ENCODE peak calls at places on chromosomes 11 and 22, in eight cellular contexts. W, Y, D, T, H, F, O and X are unnamed samples.

GRCh38 chr11:133228406-133229330 is 303.6 kb downstream of the OPCML start:
- DNase-seq in T (no peak), Y (peak; percentile 79), F (no peak), W (no peak), H (no peak), O (peak; percentile 33), D (no peak), X (no peak)

GRCh38 chr11:122706261-122706660 is 50.7 kb downstream of the UBASH3B start:
- DNase-seq in T (no peak), Y (no peak), F (peak; percentile 60), W (no peak), H (peak; percentile 54), D (no peak), O (no peak), X (no peak)

GRCh38 chr11:73649206-73649605 is 2.8 kb downstream of the PLEKHB1 start:
- DNase-seq in Y (no peak), O (no peak), H (no peak), W (no peak), D (no peak), F (no peak), T (no peak), X (no peak)

GRCh38 chr11:86103808-86104207 is 34.9 kb upstream of the PICALM start:
- DNase-seq in W (no peak), H (peak; percentile 49), D (no peak), O (no peak), Y (no peak), T (no peak), F (no peak), X (no peak)

GRCh38 chr11:9895016-9895415 is 231.1 kb downstream of the SWAP70 start:
- DNase-seq in D (no peak), T (no peak), O (no peak), H (peak; percentile 11), Y (no peak), F (peak; percentile 61), W (no peak), X (no peak)

GRCh38 chr11:30422828-30423648 is 100.1 kb downstream of the ARL14EP start:
- DNase-seq in Y (no peak), D (no peak), H (no peak), F (no peak), W (no peak), O (peak; percentile 85), T (no peak), X (no peak)

GRCh38 chr11:75107187-75107586 is 10.5 kb upstream of the OR2AT4 start:
- DNase-seq in T (no peak), W (no peak), F (no peak), H (peak; percentile 12), O (no peak), D (no peak), Y (no peak), X (no peak)

GRCh38 chr11:93370260-93370659 is 39.7 kb downstream of the DEUP1 start:
- DNase-seq in Y (no peak), F (peak; percentile 62), O (no peak), H (no peak), T (no peak), D (no peak), W (no peak), X (no peak)

GRCh38 chr22:37133304-37134018 is 16.3 kb downstream of the IL2RB start:
- DNase-seq in H (no peak), T (no peak), W (no peak), F (no peak), Y (no peak), O (no peak), D (no peak), X (no peak)

GRCh38 chr11:43419460-43419859 is 60.7 kb downstream of the TTC17 start:
- DNase-seq in H (peak; percentile 61), F (peak; percentile 44), W (no peak), Y (peak; percentile 26), T (no peak), O (peak; percentile 17), D (no peak), X (peak; percentile 18)

GRCh38 chr11:57303280-57303989 is 21.3 kb downstream of the TNKS1BP1 start:
- DNase-seq in F (no peak), Y (peak; percentile 36), O (no peak), T (no peak), W (no peak), D (peak; percentile 11), H (no peak), X (no peak)

GRCh38 chr22:33014621-33015020 is 43.6 kb downstream of the SYN3 start:
- DNase-seq in Y (no peak), F (no peak), T (no peak), O (no peak), D (no peak), H (no peak), W (no peak), X (no peak)

GRCh38 chr11:34185926-34186841 is 80.8 kb downstream of the NAT10 start:
- DNase-seq in H (peak; percentile 24), Y (no peak), D (no peak), T (no peak), F (no peak), W (no peak), O (no peak), X (no peak)

GRCh38 chr11:74777877-74778276 is 29.2 kb downstream of the RNF169 start:
- DNase-seq in W (no peak), D (no peak), F (no peak), T (no peak), H (no peak), O (no peak), Y (no peak), X (no peak)

GRCh38 chr11:45739866-45740265 is 65.1 kb upstream of the SLC35C1 start:
- DNase-seq in Y (no peak), O (no peak), F (no peak), H (no peak), D (no peak), T (no peak), W (no peak), X (no peak)

GRCh38 chr11:44427432-44427831 is 117.5 kb upstream of the ALX4 start:
- DNase-seq in T (no peak), W (no peak), D (no peak), F (no peak), Y (no peak), O (no peak), H (no peak), X (peak; percentile 28)

GRCh38 chr11:134488913-134489312 is 76.9 kb upstream of the B3GAT1 start:
- DNase-seq in O (no peak), T (no peak), H (no peak), F (no peak), Y (no peak), D (no peak), W (no peak), X (no peak)
- TF ChIP-seq CTCF in O (no peak), T (no peak), H (no peak), F (no peak), Y (no peak), D (no peak), W (no peak), X (no peak)

GRCh38 chr22:23896523-23897186 is 2.5 kb downstream of the MIF start:
- DNase-seq in D (no peak), T (no peak), H (no peak), Y (no peak), O (no peak), F (no peak), W (no peak), X (no peak)

GRCh38 chr22:23893957-23894709 is at the start of gene MIF:
- DNase-seq in Y (peak; percentile 98), H (peak; percentile 97), W (peak; percentile 72), F (peak; percentile 88), O (peak; percentile 93), D (peak; percentile 98), T (peak; percentile 100), X (peak; percentile 99)

GRCh38 chr22:23894710-23895598 is 771 bp downstream of the MIF start:
- DNase-seq in H (peak; percentile 83), T (peak; percentile 57), O (peak; percentile 84), Y (peak; percentile 89), D (peak; percentile 79), F (peak; percentile 60), W (peak; percentile 21), X (peak; percentile 84)

GRCh38 chr22:23896166-23896522 is 2.0 kb downstream of the MIF start:
- DNase-seq in O (no peak), T (no peak), D (no peak), Y (no peak), F (no peak), W (no peak), H (no peak), X (no peak)

DNA sequence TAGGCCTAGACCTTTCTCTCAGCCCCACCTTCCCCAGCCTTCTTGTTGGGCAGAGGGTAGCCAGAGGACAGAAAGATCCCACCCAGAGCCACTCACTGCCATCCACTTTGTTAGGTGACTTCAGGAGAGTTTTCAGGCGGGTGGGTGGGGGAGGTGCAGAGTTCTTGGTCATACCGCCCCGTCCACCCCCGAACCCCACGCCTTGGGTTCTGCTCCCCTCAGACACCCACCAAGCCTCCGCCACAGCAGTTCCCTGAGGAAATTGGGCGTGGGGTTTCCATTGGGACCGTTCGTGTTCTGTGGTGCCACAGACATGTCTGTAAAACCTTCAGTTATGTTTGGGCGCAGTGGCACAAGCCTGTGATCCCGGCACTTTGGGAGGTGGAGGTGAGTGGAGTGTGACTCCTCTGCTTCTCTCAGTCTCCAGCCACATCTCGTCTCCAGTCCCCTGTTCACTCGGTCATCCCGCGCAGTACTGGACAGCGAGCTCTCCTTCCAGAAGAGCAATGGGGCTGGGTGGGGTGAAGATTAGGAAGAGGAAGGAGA is 1.5 kb downstream of the MIF start:
- DNase-seq in Y (no peak), W (no peak), D (no peak), H (no peak), F (no peak), T (no peak), O (no peak), X (no peak)
- TF ChIP-seq CTCF in Y (no peak), W (no peak), D (no peak), H (no peak), F (no peak), T (no peak), O (no peak), X (no peak)

GRCh38 chr11:65425105-65425970 is 2.7 kb downstream of the NEAT1 start:
- DNase-seq in W (no peak), T (no peak), D (peak; percentile 74), Y (no peak), O (no peak), F (peak; percentile 87), H (peak; percentile 85), X (no peak)
- TF ChIP-seq CTCF in W (peak; percentile 15), T (no peak), D (peak; percentile 37), Y (no peak), O (no peak), F (peak; percentile 44), H (no peak), X (no peak)

GRCh38 chr11:72522186-72522585 is 87.9 kb upstream of the CLPB start:
- DNase-seq in T (no peak), O (no peak), F (no peak), H (no peak), D (no peak), Y (no peak), W (no peak), X (no peak)

GRCh38 chr11:72521672-72522071 is 87.3 kb upstream of the CLPB start:
- DNase-seq in F (no peak), T (no peak), Y (no peak), H (no peak), D (no peak), W (no peak), O (no peak), X (no peak)

GRCh38 chr11:72523991-72524390 is 89.7 kb upstream of the CLPB start:
- DNase-seq in Y (no peak), H (no peak), F (no peak), O (no peak), T (no peak), W (no peak), D (no peak), X (no peak)

GRCh38 chr11:72519220-72519881 is 85.0 kb upstream of the CLPB start:
- DNase-seq in W (no peak), D (no peak), H (no peak), T (no peak), O (no peak), F (no peak), Y (peak; percentile 39), X (no peak)

GRCh38 chr11:72520815-72521214 is 86.5 kb upstream of the CLPB start:
- DNase-seq in Y (no peak), H (no peak), O (no peak), D (no peak), F (no peak), T (no peak), W (no peak), X (no peak)
- TF ChIP-seq CTCF in Y (no peak), H (no peak), O (no peak), D (no peak), F (peak; percentile 22), T (no peak), W (no peak), X (no peak)